ENCODE peak calls at places on chromosomes 11 and 22, in four cellular contexts. A is cardiac muscle cell, D is PC-3, K is fibroblast of lung. U is an unnamed sample.

GRCh38 chr11:3954448-3955298 is 99.2 kb downstream of the STIM1 start:
- DNase-seq in D (peak; percentile 80), K (peak; percentile 76), A (no peak), U (no peak)

GRCh38 chr11:125338886-125339811 is 156.9 kb downstream of the FEZ1 start:
- DNase-seq in D (no peak), K (peak; percentile 20), A (peak; percentile 80), U (no peak)

GRCh38 chr11:35234836-35235235 is 95.9 kb downstream of the CD44 start:
- DNase-seq in K (peak; percentile 49), D (no peak), A (no peak), U (no peak)

GRCh38 chr11:43697679-43698078 is 17.1 kb downstream of the HSD17B12 start:
- DNase-seq in K (peak; percentile 58), D (no peak), A (peak; percentile 63), U (no peak)

GRCh38 chr11:2093575-2094353 is 45.4 kb downstream of the IGF2 start:
- DNase-seq in D (no peak), K (peak; percentile 49), A (peak; percentile 39), U (peak; percentile 33)

GRCh38 chr11:66346476-66347424 is 679 bp downstream of the B4GAT1 start:
- DNase-seq in K (no peak), A (no peak), D (no peak), U (peak; percentile 60)

GRCh38 chr11:12430351-12430750 is 53.0 kb downstream of the PARVA start:
- DNase-seq in D (peak; percentile 46), A (peak; percentile 80), K (peak; percentile 80), U (no peak)

GRCh38 chr22:41524283-41524682 is 20.0 kb downstream of the POLR3H start:
- DNase-seq in K (no peak), D (no peak), A (peak; percentile 40), U (peak; percentile 75)

GRCh38 chr11:18731949-18732821 is 6.2 kb upstream of the IGSF22 start:
- DNase-seq in D (peak; percentile 70), A (peak; percentile 57), K (peak; percentile 18), U (peak; percentile 56)

GRCh38 chr11:26227311-26227710 is 104.6 kb upstream of the ANO3 start:
- DNase-seq in A (peak; percentile 86), D (peak; percentile 81), K (peak; percentile 79), U (no peak)

GRCh38 chr22:25702046-25702445 is 39.9 kb upstream of the MYO18B start:
- DNase-seq in K (peak; percentile 19), D (peak; percentile 11), A (peak; percentile 51), U (no peak)

GRCh38 chr11:18633256-18634139 is 644 bp downstream of the SPTY2D1 start:
- DNase-seq in K (peak; percentile 19), D (no peak), A (peak; percentile 13), U (no peak)

GRCh38 chr11:128772814-128773213 is 78.9 kb downstream of the FLI1 start:
- DNase-seq in D (no peak), K (no peak), A (no peak), U (peak; percentile 73)

GRCh38 chr11:16713594-16713993 is 24.9 kb upstream of the C11orf58 start:
- DNase-seq in K (no peak), A (no peak), D (no peak), U (no peak)

GRCh38 chr22:22913989-22914388 is 26.4 kb downstream of the IGLL5 start:
- DNase-seq in D (no peak), A (no peak), K (no peak), U (no peak)

GRCh38 chr22:42582987-42583386 is 29.2 kb downstream of the SERHL2 start:
- DNase-seq in K (no peak), A (no peak), D (no peak), U (no peak)

GRCh38 chr11:110573411-110573810 is 138.8 kb downstream of the ARHGAP20 start:
- DNase-seq in D (no peak), A (no peak), K (no peak), U (no peak)

GRCh38 chr11:65355013-65355775 is 643 bp downstream of the TIGD3 start:
- DNase-seq in D (peak; percentile 11), A (no peak), K (no peak), U (peak; percentile 38)

GRCh38 chr22:47575291-47575690 is 812.8 kb downstream of the TBC1D22A start:
- DNase-seq in K (no peak), D (no peak), A (no peak), U (no peak)

GRCh38 chr11:132111781-132112380 is 741.5 kb downstream of the NTM start:
- DNase-seq in K (peak; percentile 94), A (peak; percentile 92), D (peak; percentile 76), U (no peak)

GRCh38 chr11:113831314-113831713 is 44.1 kb downstream of the USP28 start:
- DNase-seq in K (no peak), D (no peak), A (no peak), U (no peak)

GRCh38 chr11:316891-317291 is 3.1 kb downstream of the IFITM1 start:
- DNase-seq in A (no peak), D (no peak), K (no peak), U (no peak)

GRCh38 chr11:57397394-57397990 is 7.0 kb upstream of the PRG2 start:
- DNase-seq in K (no peak), A (no peak), D (no peak), U (no peak)

GRCh38 chr11:5891216-5891800 is 1.7 kb upstream of the OR52E5 start:
- DNase-seq in D (peak; percentile 23), A (peak; percentile 15), K (peak; percentile 3), U (no peak)

GRCh38 chr11:65493367-65494176 is 5.3 kb upstream of the MALAT1 start:
- DNase-seq in D (peak; percentile 99), A (peak; percentile 93), K (peak; percentile 99), U (peak; percentile 63)

GRCh38 chr11:17498475-17498874 is 21.8 kb upstream of the ABCC8 start:
- DNase-seq in K (no peak), D (peak; percentile 29), A (no peak), U (no peak)

GRCh38 chr22:39308614-39309363 is 10.6 kb downstream of the RPL3 start:
- DNase-seq in D (peak; percentile 89), K (peak; percentile 90), A (peak; percentile 95), U (peak; percentile 42)

GRCh38 chr11:10409207-10409661 is 45.8 kb upstream of the AMPD3 start:
- DNase-seq in K (no peak), A (no peak), D (no peak), U (no peak)

GRCh38 chr11:123065634-123066033 is 3.7 kb upstream of the HSPA8 start:
- DNase-seq in K (no peak), D (peak; percentile 41), A (peak; percentile 64), U (no peak)

GRCh38 chr11:132999519-132999918 is 532.8 kb downstream of the OPCML start:
- DNase-seq in K (no peak), A (no peak), D (no peak), U (no peak)

GRCh38 chr11:96426356-96427103 is 36.7 kb downstream of the JRKL start:
- DNase-seq in A (peak; percentile 75), D (peak; percentile 72), K (peak; percentile 39), U (no peak)

GRCh38 chr11:86805873-86806310 is 5.5 kb downstream of the PRSS23 start:
- DNase-seq in A (no peak), D (peak; percentile 41), K (no peak), U (no peak)

GRCh38 chr11:126189109-126189929 is 22.1 kb downstream of the RPUSD4 start:
- DNase-seq in K (no peak), A (no peak), D (no peak), U (no peak)

GRCh38 chr11:67449116-67449844 is 3.2 kb downstream of the GPR152 start:
- DNase-seq in D (no peak), K (no peak), A (no peak), U (no peak)
- H3K27ac ChIP-seq in D (no peak overlapping the region), K (no peak overlapping the region), A (no peak overlapping the region), U (peak overlapping the region; percentile 21)

GRCh38 chr22:45968003-45968650 is 8.8 kb downstream of the WNT7B start:
- DNase-seq in K (peak; percentile 84), D (no peak), A (no peak), U (no peak)

GRCh38 chr22:45970709-45971388 is 6.1 kb downstream of the WNT7B start:
- DNase-seq in D (no peak), A (peak; percentile 32), K (peak; percentile 72), U (no peak)

GRCh38 chr22:45968751-45969413 is 8.1 kb downstream of the WNT7B start:
- DNase-seq in D (peak; percentile 94), K (peak; percentile 98), A (peak; percentile 39), U (no peak)

GRCh38 chr22:45969801-45970464 is 7.0 kb downstream of the WNT7B start:
- DNase-seq in K (peak; percentile 25), A (no peak), D (no peak), U (no peak)

GRCh38 chr22:45969414-45969799 is 7.6 kb downstream of the WNT7B start:
- DNase-seq in D (peak; percentile 58), K (no peak), A (peak; percentile 17), U (no peak)
- TF ChIP-seq CTCF in D (no peak), K (no peak), A (no peak), U (no peak)

GRCh38 chr22:37996515-37997246 is 12.3 kb upstream of the SOX10 start:
- DNase-seq in K (no peak), A (no peak), D (no peak), U (no peak)
- H3K27ac ChIP-seq in K (no peak overlapping the region), A (no peak overlapping the region), D (no peak overlapping the region), U (no peak overlapping the region)

DNA sequence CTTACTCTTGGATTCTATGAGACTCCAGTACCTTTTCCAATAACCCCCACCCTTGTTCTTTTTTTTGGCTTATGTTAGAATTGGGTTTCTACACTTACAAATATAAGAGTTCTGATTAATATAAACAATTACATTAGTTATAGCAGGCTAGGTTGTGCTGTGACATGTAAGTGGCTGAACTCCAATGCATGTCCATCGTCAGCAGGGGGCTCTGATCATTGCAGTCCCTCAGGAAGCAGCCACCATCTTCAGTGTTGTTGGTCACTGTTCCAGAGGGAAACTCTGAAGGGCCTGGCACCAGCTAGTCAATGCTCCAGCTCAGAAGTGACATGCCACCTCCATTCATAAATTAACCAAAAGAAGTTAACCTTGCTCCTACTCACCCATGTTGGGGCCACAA is 5.6 kb downstream of the LIPT2 start:
- DNase-seq in K (no peak), D (peak; percentile 59), A (no peak), U (no peak)
- TF ChIP-seq CTCF in K (no peak), D (peak; percentile 78), A (peak; percentile 8), U (no peak)

GRCh38 chr11:118621898-118622375 is 14.5 kb downstream of the PHLDB1 start:
- DNase-seq in A (no peak), D (no peak), K (no peak), U (no peak)
- H3K27ac ChIP-seq in A (peak overlapping the region; percentile 87), D (no peak overlapping the region), K (peak overlapping the region; percentile 94), U (peak overlapping the region; percentile 59)